ENCODE peak calls at places on chromosomes 13 and 19, in five cellular contexts. F, Q, J, L and I are unnamed samples.

GRCh38 chr13:90950134-90950533 is 397.4 kb upstream of the MIR17HG start:
- DNase-seq in Q (no peak), L (no peak), F (no peak), J (peak), I (no peak)

GRCh38 chr19:31592456-31592855 is 243.2 kb upstream of the TSHZ3 start:
- DNase-seq in J (no peak), F (no peak), Q (no peak), L (no peak), I (no peak)

GRCh38 chr13:65342938-65343337 is 1887.2 kb downstream of the PCDH9 start:
- DNase-seq in F (no peak), L (no peak), Q (no peak), J (no peak), I (no peak)

GRCh38 chr19:2634960-2635359 is 67.5 kb downstream of the GNG7 start:
- DNase-seq in F (no peak), L (no peak), J (no peak), Q (no peak), I (no peak)

GRCh38 chr13:77014906-77015685 is 11.9 kb downstream of the FBXL3 start:
- DNase-seq in L (no peak), Q (no peak), F (no peak), J (no peak), I (no peak)

GRCh38 chr13:80618777-80619176 is 277.9 kb upstream of the SPRY2 start:
- DNase-seq in F (no peak), J (no peak), L (no peak), Q (no peak), I (no peak)

GRCh38 chr19:3344608-3345598 is 21.5 kb upstream of the NFIC start:
- DNase-seq in F (no peak), L (no peak), J (no peak), Q (no peak), I (no peak)

GRCh38 chr19:31890230-31890629 is 455.2 kb upstream of the ZNF507 start:
- DNase-seq in Q (no peak), L (no peak), F (no peak), J (no peak), I (no peak)